ENCODE peak calls at places on chromosomes 16 and 17, in ten cellular contexts. One of them, this sample, is unnamed.

GRCh38 chr16:66924527-66925321 is 611 bp downstream of the RRAD start:
- DNase-seq in ovary: peak
- DNase-seq in suprapubic skin: no peak
- DNase-seq in transverse colon: peak
- DNase-seq in sigmoid colon: no peak
- DNase-seq in A549: peak
- DNase-seq in uterus: no peak
- DNase-seq in stomach: peak
- DNase-seq in IMR-90: no peak
- DNase-seq in tibial nerve: no peak
- DNase-seq in this sample: no peak

GRCh38 chr17:49278076-49278475 is 47.5 kb upstream of the PHOSPHO1 start:
- DNase-seq in ovary: no peak
- DNase-seq in suprapubic skin: peak
- DNase-seq in transverse colon: no peak
- DNase-seq in sigmoid colon: no peak
- DNase-seq in A549: no peak
- DNase-seq in uterus: no peak
- DNase-seq in stomach: no peak
- DNase-seq in IMR-90: no peak
- DNase-seq in tibial nerve: no peak
- DNase-seq in this sample: no peak

GRCh38 chr17:59451706-59452105 is 113.7 kb upstream of the DHX40 start:
- DNase-seq in ovary: no peak
- DNase-seq in suprapubic skin: no peak
- DNase-seq in transverse colon: no peak
- DNase-seq in sigmoid colon: no peak
- DNase-seq in A549: no peak
- DNase-seq in uterus: no peak
- DNase-seq in stomach: no peak
- DNase-seq in IMR-90: peak
- DNase-seq in tibial nerve: no peak
- DNase-seq in this sample: no peak

GRCh38 chr17:73311428-73311780 is 397 bp downstream of the CDC42EP4 start:
- DNase-seq in ovary: peak
- DNase-seq in suprapubic skin: no peak
- DNase-seq in transverse colon: no peak
- DNase-seq in sigmoid colon: peak
- DNase-seq in A549: no peak
- DNase-seq in uterus: no peak
- DNase-seq in stomach: no peak
- DNase-seq in IMR-90: no peak
- DNase-seq in tibial nerve: no peak
- DNase-seq in this sample: no peak

GRCh38 chr16:30636599-30636998 is 14.2 kb upstream of the PRR14 start:
- DNase-seq in ovary: no peak
- DNase-seq in suprapubic skin: no peak
- DNase-seq in transverse colon: no peak
- DNase-seq in sigmoid colon: no peak
- DNase-seq in A549: no peak
- DNase-seq in uterus: no peak
- DNase-seq in stomach: no peak
- DNase-seq in IMR-90: no peak
- DNase-seq in tibial nerve: no peak
- DNase-seq in this sample: no peak

GRCh38 chr17:67995568-67996191 is 589 bp downstream of the C17orf58 start:
- DNase-seq in ovary: peak
- DNase-seq in suprapubic skin: no peak
- DNase-seq in transverse colon: peak
- DNase-seq in sigmoid colon: peak
- DNase-seq in A549: peak
- DNase-seq in uterus: peak
- DNase-seq in stomach: peak
- DNase-seq in IMR-90: no peak
- DNase-seq in tibial nerve: no peak
- DNase-seq in this sample: no peak

GRCh38 chr16:28823719-28824547 is 1.1 kb downstream of the ATXN2L start:
- DNase-seq in ovary: peak
- DNase-seq in suprapubic skin: peak
- DNase-seq in transverse colon: peak
- DNase-seq in sigmoid colon: peak
- DNase-seq in A549: peak
- DNase-seq in uterus: peak
- DNase-seq in stomach: peak
- DNase-seq in IMR-90: peak
- DNase-seq in tibial nerve: peak
- DNase-seq in this sample: peak

GRCh38 chr16:534089-534635 is 6.7 kb downstream of the CAPN15 start:
- DNase-seq in ovary: no peak
- DNase-seq in suprapubic skin: no peak
- DNase-seq in transverse colon: peak
- DNase-seq in sigmoid colon: no peak
- DNase-seq in A549: no peak
- DNase-seq in uterus: no peak
- DNase-seq in stomach: peak
- DNase-seq in IMR-90: no peak
- DNase-seq in tibial nerve: no peak
- DNase-seq in this sample: no peak

DNA sequence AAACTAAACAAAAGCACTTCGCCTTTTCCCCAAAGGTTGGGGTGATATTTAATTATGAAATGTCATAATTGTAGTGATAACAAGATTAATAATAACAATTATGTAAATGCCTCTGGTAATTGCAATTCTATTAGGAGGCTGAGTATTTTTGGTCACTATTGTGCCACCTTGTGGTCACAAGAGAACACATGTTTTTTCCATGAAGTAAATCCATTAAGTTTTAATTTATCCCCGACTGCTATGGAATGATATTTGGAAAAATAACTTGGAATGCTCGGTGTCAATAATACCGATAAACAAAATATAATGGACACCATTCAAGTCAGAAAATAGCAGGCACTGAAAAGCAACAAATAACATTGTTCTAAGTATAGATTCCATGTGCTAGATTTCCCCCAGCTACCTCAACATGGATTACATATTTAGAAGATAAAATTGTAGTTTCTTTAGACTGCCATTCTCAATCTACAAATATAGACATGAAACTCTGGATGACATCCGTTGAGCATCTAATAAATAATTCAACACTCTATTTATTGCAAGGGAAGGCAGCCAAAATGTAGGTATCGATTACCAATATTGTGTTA is 25.0 kb upstream of the KCNJ2 start:
- DNase-seq in ovary: no peak
- DNase-seq in suprapubic skin: no peak
- DNase-seq in transverse colon: no peak
- DNase-seq in sigmoid colon: no peak
- DNase-seq in A549: peak
- DNase-seq in uterus: no peak
- DNase-seq in stomach: no peak
- DNase-seq in IMR-90: peak
- DNase-seq in tibial nerve: no peak
- DNase-seq in this sample: no peak
- H3K4me3 ChIP-seq in ovary: no peak
- H3K4me3 ChIP-seq in suprapubic skin: no peak
- H3K4me3 ChIP-seq in transverse colon: no peak
- H3K4me3 ChIP-seq in sigmoid colon: no peak
- H3K4me3 ChIP-seq in A549: no peak
- H3K4me3 ChIP-seq in uterus: no peak
- H3K4me3 ChIP-seq in stomach: no peak
- H3K4me3 ChIP-seq in IMR-90: no peak
- H3K4me3 ChIP-seq in tibial nerve: no peak
- H3K4me3 ChIP-seq in this sample: no peak

GRCh38 chr16:19393226-19394074 is 24.2 kb upstream of the TMC5 start:
- DNase-seq in ovary: no peak
- DNase-seq in suprapubic skin: no peak
- DNase-seq in transverse colon: peak
- DNase-seq in sigmoid colon: no peak
- DNase-seq in A549: no peak
- DNase-seq in uterus: no peak
- DNase-seq in stomach: peak
- DNase-seq in IMR-90: peak
- DNase-seq in tibial nerve: no peak
- DNase-seq in this sample: no peak

GRCh38 chr16:19392352-19392751 is 25.3 kb upstream of the TMC5 start:
- DNase-seq in ovary: no peak
- DNase-seq in suprapubic skin: no peak
- DNase-seq in transverse colon: no peak
- DNase-seq in sigmoid colon: no peak
- DNase-seq in A549: no peak
- DNase-seq in uterus: no peak
- DNase-seq in stomach: no peak
- DNase-seq in IMR-90: no peak
- DNase-seq in tibial nerve: no peak
- DNase-seq in this sample: no peak

GRCh38 chr16:19384656-19385055 is 33.0 kb upstream of the TMC5 start:
- DNase-seq in ovary: no peak
- DNase-seq in suprapubic skin: no peak
- DNase-seq in transverse colon: peak
- DNase-seq in sigmoid colon: no peak
- DNase-seq in A549: no peak
- DNase-seq in uterus: no peak
- DNase-seq in stomach: peak
- DNase-seq in IMR-90: no peak
- DNase-seq in tibial nerve: no peak
- DNase-seq in this sample: no peak

GRCh38 chr16:19386555-19386954 is 31.1 kb upstream of the TMC5 start:
- DNase-seq in ovary: no peak
- DNase-seq in suprapubic skin: no peak
- DNase-seq in transverse colon: no peak
- DNase-seq in sigmoid colon: no peak
- DNase-seq in A549: no peak
- DNase-seq in uterus: no peak
- DNase-seq in stomach: no peak
- DNase-seq in IMR-90: no peak
- DNase-seq in tibial nerve: no peak
- DNase-seq in this sample: no peak

DNA sequence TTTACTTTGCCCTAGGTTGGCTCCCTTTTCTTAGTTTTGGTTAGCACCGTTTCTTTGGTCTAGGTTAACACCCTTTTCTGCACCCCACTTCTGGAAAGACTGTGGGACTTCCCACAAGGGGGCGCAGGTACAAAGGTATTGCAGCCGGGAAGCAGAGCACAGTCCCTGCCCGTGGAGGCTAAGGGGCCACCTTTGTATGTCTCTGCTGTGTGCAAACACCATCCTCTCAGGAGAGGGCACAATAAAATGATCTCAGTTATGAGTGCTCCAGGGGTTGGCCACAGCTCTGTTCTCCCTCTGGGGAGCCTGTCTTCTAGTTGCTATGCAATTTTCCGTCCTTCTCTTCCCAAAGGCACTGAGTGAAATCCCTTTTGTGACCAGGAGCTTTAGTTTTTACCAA is 28.4 kb upstream of the TMC5 start:
- DNase-seq in ovary: no peak
- DNase-seq in suprapubic skin: no peak
- DNase-seq in transverse colon: peak
- DNase-seq in sigmoid colon: no peak
- DNase-seq in A549: peak
- DNase-seq in uterus: no peak
- DNase-seq in stomach: peak
- DNase-seq in IMR-90: no peak
- DNase-seq in tibial nerve: no peak
- DNase-seq in this sample: no peak
- TF ChIP-seq CTCF in ovary: no peak
- TF ChIP-seq CTCF in suprapubic skin: peak
- TF ChIP-seq CTCF in transverse colon: peak
- TF ChIP-seq CTCF in sigmoid colon: no peak
- TF ChIP-seq CTCF in A549: peak
- TF ChIP-seq CTCF in uterus: no peak
- TF ChIP-seq CTCF in stomach: peak
- TF ChIP-seq CTCF in IMR-90: peak
- TF ChIP-seq CTCF in tibial nerve: peak
- TF ChIP-seq CTCF in this sample: no peak

GRCh38 chr17:56884483-56885144 is 29.2 kb downstream of the TRIM25 start:
- DNase-seq in ovary: no peak
- DNase-seq in suprapubic skin: no peak
- DNase-seq in transverse colon: no peak
- DNase-seq in sigmoid colon: no peak
- DNase-seq in A549: no peak
- DNase-seq in uterus: no peak
- DNase-seq in stomach: no peak
- DNase-seq in IMR-90: no peak
- DNase-seq in tibial nerve: no peak
- DNase-seq in this sample: peak

GRCh38 chr17:56890390-56890789 is 23.5 kb downstream of the TRIM25 start:
- DNase-seq in ovary: no peak
- DNase-seq in suprapubic skin: no peak
- DNase-seq in transverse colon: no peak
- DNase-seq in sigmoid colon: no peak
- DNase-seq in A549: no peak
- DNase-seq in uterus: no peak
- DNase-seq in stomach: no peak
- DNase-seq in IMR-90: no peak
- DNase-seq in tibial nerve: no peak
- DNase-seq in this sample: no peak

GRCh38 chr17:56887105-56887504 is 26.7 kb downstream of the TRIM25 start:
- DNase-seq in ovary: no peak
- DNase-seq in suprapubic skin: no peak
- DNase-seq in transverse colon: no peak
- DNase-seq in sigmoid colon: no peak
- DNase-seq in A549: no peak
- DNase-seq in uterus: no peak
- DNase-seq in stomach: no peak
- DNase-seq in IMR-90: peak
- DNase-seq in tibial nerve: no peak
- DNase-seq in this sample: no peak

GRCh38 chr17:56887552-56888467 is 26.0 kb downstream of the TRIM25 start:
- DNase-seq in ovary: no peak
- DNase-seq in suprapubic skin: no peak
- DNase-seq in transverse colon: peak
- DNase-seq in sigmoid colon: no peak
- DNase-seq in A549: no peak
- DNase-seq in uterus: no peak
- DNase-seq in stomach: peak
- DNase-seq in IMR-90: peak
- DNase-seq in tibial nerve: no peak
- DNase-seq in this sample: peak

GRCh38 chr17:56886288-56886721 is 27.5 kb downstream of the TRIM25 start:
- DNase-seq in ovary: no peak
- DNase-seq in suprapubic skin: no peak
- DNase-seq in transverse colon: peak
- DNase-seq in sigmoid colon: no peak
- DNase-seq in A549: no peak
- DNase-seq in uterus: no peak
- DNase-seq in stomach: peak
- DNase-seq in IMR-90: no peak
- DNase-seq in tibial nerve: no peak
- DNase-seq in this sample: no peak
- TF ChIP-seq POLR2A in ovary: no peak
- TF ChIP-seq POLR2A in suprapubic skin: no peak
- TF ChIP-seq POLR2A in transverse colon: peak
- TF ChIP-seq POLR2A in sigmoid colon: no peak
- TF ChIP-seq POLR2A in A549: no peak
- TF ChIP-seq POLR2A in uterus: no peak
- TF ChIP-seq POLR2A in stomach: no peak
- TF ChIP-seq POLR2A in IMR-90: no peak
- TF ChIP-seq POLR2A in tibial nerve: no peak
- TF ChIP-seq POLR2A in this sample: no peak

DNA sequence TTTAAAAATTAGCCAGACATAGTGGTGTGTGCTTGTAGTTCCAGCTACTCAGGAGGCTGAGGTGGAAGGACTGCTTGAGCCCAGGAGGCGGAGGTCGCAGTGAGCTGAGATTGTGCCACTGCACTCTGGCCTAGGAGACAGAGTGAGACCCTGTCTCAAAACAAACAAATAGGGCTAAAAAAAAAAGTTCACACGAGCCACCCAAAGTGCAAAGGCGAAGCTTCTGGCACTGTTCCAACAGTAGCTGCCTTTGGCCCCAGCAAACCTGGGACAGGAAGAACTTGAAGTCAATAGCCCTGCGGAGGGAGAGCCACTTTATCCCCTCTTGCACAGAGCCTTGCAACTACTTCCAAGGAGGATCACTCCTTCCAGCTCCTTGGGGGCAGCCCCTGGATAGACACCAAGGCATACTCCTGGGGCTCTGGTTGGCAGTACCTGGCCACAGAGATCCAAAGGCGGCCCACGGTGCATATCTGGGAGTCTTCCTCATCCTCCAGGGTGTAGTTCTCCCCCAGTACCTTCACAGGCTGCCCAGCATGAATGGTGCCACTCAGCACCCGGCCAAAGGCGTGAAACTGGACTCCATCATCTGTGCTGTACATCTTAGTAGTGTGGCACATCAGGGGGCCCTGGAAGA is 14.7 kb downstream of the HIGD1B start:
- DNase-seq in ovary: no peak
- DNase-seq in suprapubic skin: no peak
- DNase-seq in transverse colon: no peak
- DNase-seq in sigmoid colon: no peak
- DNase-seq in A549: no peak
- DNase-seq in uterus: no peak
- DNase-seq in stomach: no peak
- DNase-seq in IMR-90: no peak
- DNase-seq in tibial nerve: no peak
- DNase-seq in this sample: no peak
- H3K4me3 ChIP-seq in ovary: no peak
- H3K4me3 ChIP-seq in suprapubic skin: no peak
- H3K4me3 ChIP-seq in transverse colon: no peak
- H3K4me3 ChIP-seq in sigmoid colon: no peak
- H3K4me3 ChIP-seq in A549: no peak
- H3K4me3 ChIP-seq in uterus: no peak
- H3K4me3 ChIP-seq in stomach: no peak
- H3K4me3 ChIP-seq in IMR-90: no peak
- H3K4me3 ChIP-seq in tibial nerve: no peak
- H3K4me3 ChIP-seq in this sample: no peak

This sample was measured in lower leg skin.